ENCODE peak calls at places on chromosomes 2 and 18, in five cellular contexts. One of them, this sample, is unnamed.

GRCh38 chr2:118539290-118539689 is 308.2 kb downstream of the EN1 start:
- DNase-seq in NCI-H1105 treated with DMSO at 0.1 percent for 48 hours: no peak
- DNase-seq in effector memory CD8-positive, alpha-beta T cell: no peak
- DNase-seq in endothelial cell: peak
- DNase-seq in left ventricle myocardium inferior: no peak
- DNase-seq in this sample: no peak

GRCh38 chr2:135490381-135490780 is 40.6 kb downstream of the ZRANB3 start:
- DNase-seq in left ventricle myocardium inferior: no peak
- DNase-seq in effector memory CD8-positive, alpha-beta T cell: no peak
- DNase-seq in endothelial cell: no peak
- DNase-seq in NCI-H1105 treated with DMSO at 0.1 percent for 48 hours: no peak
- DNase-seq in this sample: no peak

GRCh38 chr2:160085662-160086061 is 23.2 kb upstream of the PLA2R1 start:
- DNase-seq in left ventricle myocardium inferior: no peak
- DNase-seq in endothelial cell: no peak
- DNase-seq in NCI-H1105 treated with DMSO at 0.1 percent for 48 hours: no peak
- DNase-seq in effector memory CD8-positive, alpha-beta T cell: no peak
- DNase-seq in this sample: no peak

GRCh38 chr18:62989195-62989594 is 273.9 kb downstream of the PHLPP1 start:
- DNase-seq in left ventricle myocardium inferior: no peak
- DNase-seq in effector memory CD8-positive, alpha-beta T cell: no peak
- DNase-seq in endothelial cell: no peak
- DNase-seq in NCI-H1105 treated with DMSO at 0.1 percent for 48 hours: no peak
- DNase-seq in this sample: no peak

GRCh38 chr18:1047406-1047805 is 142.7 kb downstream of the ADCYAP1 start:
- DNase-seq in left ventricle myocardium inferior: no peak
- DNase-seq in endothelial cell: no peak
- DNase-seq in effector memory CD8-positive, alpha-beta T cell: no peak
- DNase-seq in NCI-H1105 treated with DMSO at 0.1 percent for 48 hours: no peak
- DNase-seq in this sample: no peak

GRCh38 chr18:31684279-31685096 is at the start of gene B4GALT6:
- DNase-seq in left ventricle myocardium inferior: no peak
- DNase-seq in effector memory CD8-positive, alpha-beta T cell: no peak
- DNase-seq in NCI-H1105 treated with DMSO at 0.1 percent for 48 hours: peak
- DNase-seq in endothelial cell: peak
- DNase-seq in this sample: peak

GRCh38 chr2:120722211-120722602 is 13.5 kb upstream of the GLI2 start:
- DNase-seq in endothelial cell: no peak
- DNase-seq in left ventricle myocardium inferior: no peak
- DNase-seq in effector memory CD8-positive, alpha-beta T cell: no peak
- DNase-seq in NCI-H1105 treated with DMSO at 0.1 percent for 48 hours: no peak
- DNase-seq in this sample: no peak

GRCh38 chr2:236938126-236938525 is 147.6 kb upstream of the COPS8 start:
- DNase-seq in left ventricle myocardium inferior: no peak
- DNase-seq in NCI-H1105 treated with DMSO at 0.1 percent for 48 hours: no peak
- DNase-seq in effector memory CD8-positive, alpha-beta T cell: no peak
- DNase-seq in endothelial cell: no peak
- DNase-seq in this sample: no peak

GRCh38 chr2:231411871-231412615 is 16.5 kb downstream of the B3GNT7 start:
- DNase-seq in NCI-H1105 treated with DMSO at 0.1 percent for 48 hours: peak
- DNase-seq in effector memory CD8-positive, alpha-beta T cell: peak
- DNase-seq in endothelial cell: peak
- DNase-seq in left ventricle myocardium inferior: peak
- DNase-seq in this sample: peak

GRCh38 chr2:237289134-237289533 is 124.8 kb downstream of the COL6A3 start:
- DNase-seq in effector memory CD8-positive, alpha-beta T cell: no peak
- DNase-seq in endothelial cell: no peak
- DNase-seq in NCI-H1105 treated with DMSO at 0.1 percent for 48 hours: no peak
- DNase-seq in left ventricle myocardium inferior: no peak
- DNase-seq in this sample: no peak

GRCh38 chr2:98188351-98189046 is 101.5 kb downstream of the VWA3B start:
- DNase-seq in left ventricle myocardium inferior: no peak
- DNase-seq in effector memory CD8-positive, alpha-beta T cell: no peak
- DNase-seq in NCI-H1105 treated with DMSO at 0.1 percent for 48 hours: no peak
- DNase-seq in endothelial cell: no peak
- DNase-seq in this sample: no peak

GRCh38 chr2:149597050-149598013 is 9.8 kb upstream of the MMADHC start:
- DNase-seq in endothelial cell: peak
- DNase-seq in effector memory CD8-positive, alpha-beta T cell: peak
- DNase-seq in NCI-H1105 treated with DMSO at 0.1 percent for 48 hours: peak
- DNase-seq in left ventricle myocardium inferior: no peak
- DNase-seq in this sample: peak

GRCh38 chr18:48975221-48975816 is 24.6 kb upstream of the SMAD7 start:
- DNase-seq in effector memory CD8-positive, alpha-beta T cell: no peak
- DNase-seq in NCI-H1105 treated with DMSO at 0.1 percent for 48 hours: no peak
- DNase-seq in endothelial cell: no peak
- DNase-seq in left ventricle myocardium inferior: no peak
- DNase-seq in this sample: no peak

GRCh38 chr18:22913861-22914260 is 19.3 kb upstream of the RBBP8 start:
- DNase-seq in effector memory CD8-positive, alpha-beta T cell: no peak
- DNase-seq in endothelial cell: no peak
- DNase-seq in NCI-H1105 treated with DMSO at 0.1 percent for 48 hours: peak
- DNase-seq in left ventricle myocardium inferior: no peak
- DNase-seq in this sample: no peak

GRCh38 chr2:233012301-233012971 is 620 bp downstream of the NGEF start:
- DNase-seq in NCI-H1105 treated with DMSO at 0.1 percent for 48 hours: no peak
- DNase-seq in left ventricle myocardium inferior: no peak
- DNase-seq in endothelial cell: no peak
- DNase-seq in effector memory CD8-positive, alpha-beta T cell: no peak
- DNase-seq in this sample: no peak

GRCh38 chr2:138602166-138602460 is 100.5 kb downstream of the SPOPL start:
- DNase-seq in endothelial cell: no peak
- DNase-seq in effector memory CD8-positive, alpha-beta T cell: no peak
- DNase-seq in left ventricle myocardium inferior: no peak
- DNase-seq in NCI-H1105 treated with DMSO at 0.1 percent for 48 hours: peak
- DNase-seq in this sample: no peak

GRCh38 chr2:191677091-191677645 is 768 bp upstream of the NABP1 start:
- DNase-seq in NCI-H1105 treated with DMSO at 0.1 percent for 48 hours: no peak
- DNase-seq in left ventricle myocardium inferior: no peak
- DNase-seq in effector memory CD8-positive, alpha-beta T cell: peak
- DNase-seq in endothelial cell: no peak
- DNase-seq in this sample: peak

This sample was measured in natural killer cell treated with Interleukin-12 subunit alpha and Interleukin-12 subunit beta and Interleukin-15 and Interleukin-18, amount 100 ng/mL, for 72 hours.